ENCODE peak calls at places on chromosomes 6 and 20, in six cellular contexts. Z is LNCaP clone FGC; E is GM23338; U is activated CD8-positive, alpha-beta T cell treated with anti-CD3 and anti-CD28 coated beads for 36 hours; O is fibroblast of villous mesenchyme; V is tibial artery. B is an unnamed sample.

GRCh38 chr6:86154852-86155251 is 512.2 kb upstream of the SYNCRIP start:
- DNase-seq in Z (no peak), U (no peak), E (no peak), V (no peak), O (no peak), B (no peak)

GRCh38 chr6:81067057-81067456 is 685.4 kb downstream of the TENT5A start:
- DNase-seq in Z (no peak), E (no peak), O (no peak), V (no peak), U (no peak), B (no peak)

GRCh38 chr6:145491126-145491525 is 244.2 kb downstream of the EPM2A start:
- DNase-seq in Z (no peak), V (no peak), O (no peak), E (peak; percentile 41), U (no peak), B (no peak)

GRCh38 chr6:121686611-121687023 is 251.2 kb downstream of the GJA1 start:
- DNase-seq in O (no peak), V (no peak), U (no peak), E (peak; percentile 63), Z (no peak), B (peak; percentile 14)

GRCh38 chr6:137652961-137653697 is 158.9 kb upstream of the OLIG3 start:
- DNase-seq in E (no peak), O (no peak), U (no peak), Z (no peak), V (no peak), B (no peak)

GRCh38 chr20:46303176-46303956 is 4.9 kb downstream of the CDH22 start:
- DNase-seq in V (no peak), U (no peak), O (no peak), E (no peak), Z (no peak), B (no peak)

GRCh38 chr6:34564181-34564580 is 8.1 kb upstream of the SPDEF start:
- DNase-seq in E (no peak), U (no peak), Z (no peak), V (no peak), O (no peak), B (no peak)

GRCh38 chr6:347232-347631 is 44.3 kb upstream of the IRF4 start:
- DNase-seq in E (no peak), Z (no peak), O (no peak), U (no peak), V (no peak), B (no peak)

GRCh38 chr6:109241199-109241598 is 141.1 kb downstream of the CD164 start:
- DNase-seq in U (no peak), E (no peak), Z (no peak), V (no peak), O (peak; percentile 17), B (no peak)

GRCh38 chr6:168355716-168356522 is 36.3 kb upstream of the DACT2 start:
- DNase-seq in E (peak; percentile 73), U (peak; percentile 53), O (peak; percentile 26), V (no peak), Z (no peak), B (peak; percentile 53)

GRCh38 chr6:107611060-107611824 is 121.3 kb downstream of the SOBP start:
- DNase-seq in Z (no peak), E (no peak), V (no peak), U (no peak), O (no peak), B (no peak)

GRCh38 chr20:24462461-24463010 is 6.9 kb upstream of the SYNDIG1 start:
- DNase-seq in U (no peak), O (no peak), E (peak; percentile 74), Z (no peak), V (no peak), B (no peak)

GRCh38 chr6:41503841-41504525 is 42.2 kb upstream of the FOXP4 start:
- DNase-seq in E (peak; percentile 72), O (peak; percentile 72), Z (no peak), U (peak; percentile 56), V (peak; percentile 28), B (no peak)

GRCh38 chr6:147909645-147910044 is 401.2 kb downstream of the SAMD5 start:
- DNase-seq in U (no peak), V (no peak), Z (peak; percentile 15), E (no peak), O (no peak), B (no peak)

GRCh38 chr6:39208233-39208720 is 21.0 kb downstream of the KCNK5 start:
- DNase-seq in V (no peak), O (no peak), E (no peak), Z (no peak), U (no peak), B (no peak)

GRCh38 chr6:32940656-32941411 is at the start of gene HLA-DMB:
- DNase-seq in E (peak; percentile 88), Z (peak; percentile 74), O (peak; percentile 74), V (peak; percentile 62), U (peak; percentile 69), B (no peak)

GRCh38 chr6:87656857-87657256 is 45.2 kb downstream of the AKIRIN2 start:
- DNase-seq in U (no peak), E (no peak), Z (no peak), V (no peak), O (peak; percentile 30), B (no peak)

GRCh38 chr6:43328528-43328927 is 19.9 kb upstream of the CRIP3 start:
- DNase-seq in U (no peak), V (no peak), Z (no peak), O (no peak), E (no peak), B (no peak)

GRCh38 chr6:3017304-3017703 is 17.6 kb downstream of the NQO2 start:
- DNase-seq in V (no peak), E (no peak), U (no peak), O (no peak), Z (no peak), B (no peak)

GRCh38 chr6:125717120-125717731 is 32.2 kb upstream of the HEY2 start:
- DNase-seq in O (peak; percentile 5), Z (no peak), U (no peak), V (no peak), E (no peak), B (no peak)

GRCh38 chr6:75024796-75025195 is 181.1 kb downstream of the COL12A1 start:
- DNase-seq in V (no peak), E (no peak), U (no peak), O (no peak), Z (no peak), B (no peak)

GRCh38 chr6:6588924-6589696 is 590 bp downstream of the LY86 start:
- DNase-seq in U (peak; percentile 41), O (no peak), V (no peak), E (no peak), Z (no peak), B (no peak)

GRCh38 chr20:44850883-44851282 is 34.6 kb upstream of the YWHAB start:
- DNase-seq in V (no peak), E (no peak), U (no peak), Z (no peak), O (no peak), B (no peak)

GRCh38 chr20:44849712-44850111 is 35.8 kb upstream of the YWHAB start:
- DNase-seq in O (no peak), Z (no peak), V (no peak), U (no peak), E (no peak), B (no peak)

GRCh38 chr20:44850272-44850671 is 35.2 kb upstream of the YWHAB start:
- DNase-seq in V (no peak), E (no peak), U (no peak), Z (no peak), O (no peak), B (no peak)

GRCh38 chr20:44848254-44849015 is 37.1 kb upstream of the YWHAB start:
- DNase-seq in Z (no peak), V (no peak), E (no peak), U (no peak), O (no peak), B (no peak)

GRCh38 chr20:44851545-44851944 is 34.0 kb upstream of the YWHAB start:
- DNase-seq in U (no peak), V (no peak), O (no peak), E (no peak), Z (peak; percentile 85), B (no peak)
- TF ChIP-seq CTCF in U (no peak), V (no peak), O (no peak), E (peak; percentile 12), Z (peak; percentile 47), B (no peak)

DNA sequence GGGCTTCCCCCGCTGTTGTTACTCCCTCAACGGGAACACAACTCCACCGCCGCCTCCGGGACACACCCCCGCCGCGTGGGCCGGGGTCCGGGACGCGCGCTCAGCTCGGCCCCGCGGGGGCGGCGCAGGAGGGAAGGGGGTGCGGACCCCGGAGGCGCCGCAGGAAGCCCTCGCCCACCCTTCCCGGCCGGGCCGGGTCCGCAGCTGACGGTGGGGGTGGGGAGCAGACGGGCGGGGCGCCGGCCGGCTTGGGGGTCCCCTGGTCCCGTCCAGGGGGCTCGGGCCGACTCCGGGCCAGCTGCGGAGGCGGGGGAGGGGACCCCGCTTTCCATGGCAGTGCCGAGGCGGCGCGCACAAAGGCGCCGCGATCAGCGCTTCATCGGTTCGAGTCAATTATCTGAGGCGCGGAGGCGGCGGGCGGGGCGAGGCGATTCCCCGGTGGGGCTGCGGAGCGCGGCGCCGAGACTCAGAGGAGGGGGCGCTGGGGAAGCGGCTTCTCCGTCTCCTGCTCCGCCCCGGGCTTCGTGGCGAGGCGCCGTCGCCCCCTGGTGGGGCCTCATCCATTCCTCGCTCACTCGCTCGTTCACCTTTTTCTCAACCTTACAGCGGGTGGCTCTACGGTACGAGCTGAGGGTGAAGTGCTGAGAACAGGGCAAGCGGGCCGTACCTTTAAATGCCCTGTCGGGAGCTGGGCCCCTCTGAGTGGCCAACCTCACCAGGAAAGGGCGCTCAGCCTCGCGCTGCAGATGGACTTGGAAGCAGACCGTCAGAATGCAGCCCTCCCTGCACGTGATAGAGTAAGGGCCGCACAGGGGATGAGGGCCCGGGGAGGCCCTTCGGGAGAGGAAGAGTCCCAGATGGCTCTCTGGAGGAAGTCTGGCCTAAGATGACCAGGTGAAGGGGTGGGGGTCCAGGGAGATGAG is 40.0 kb downstream of the SLC52A3 start:
- DNase-seq in Z (no peak), V (no peak), O (peak; percentile 13), E (peak; percentile 92), U (peak; percentile 73), B (peak; percentile 76)
- TF ChIP-seq CTCF in Z (peak; percentile 90), V (peak; percentile 33), O (peak; percentile 53), E (peak; percentile 86), U (peak; percentile 62), B (peak; percentile 85)

GRCh38 chr6:157675859-157676640 is 147.0 kb upstream of the SNX9 start:
- DNase-seq in E (no peak), U (no peak), O (no peak), V (no peak), Z (peak; percentile 44), B (no peak)

GRCh38 chr6:157670466-157671186 is 152.4 kb upstream of the SNX9 start:
- DNase-seq in E (no peak), V (peak; percentile 47), Z (no peak), O (peak; percentile 24), U (peak; percentile 15), B (no peak)

GRCh38 chr6:157674061-157674460 is 149.0 kb upstream of the SNX9 start:
- DNase-seq in U (no peak), Z (no peak), E (no peak), V (no peak), O (no peak), B (no peak)

GRCh38 chr6:157672726-157673412 is 150.2 kb upstream of the SNX9 start:
- DNase-seq in Z (no peak), V (no peak), O (no peak), U (no peak), E (no peak), B (no peak)

GRCh38 chr6:157673596-157673995 is 149.4 kb upstream of the SNX9 start:
- DNase-seq in Z (no peak), U (no peak), E (no peak), V (no peak), O (no peak), B (no peak)
- TF ChIP-seq CTCF in Z (no peak), U (no peak), E (no peak), V (no peak), O (no peak), B (no peak)

GRCh38 chr6:5582758-5583157 is 321.4 kb downstream of the FARS2 start:
- DNase-seq in O (peak; percentile 14), U (no peak), E (no peak), V (no peak), Z (no peak), B (no peak)
- TF ChIP-seq CTCF in O (peak; percentile 10), U (no peak), E (peak; percentile 24), V (no peak), Z (no peak), B (no peak)